ENCODE peak calls at places on chromosomes 13 and 19, in six cellular contexts. One of them, this sample, is unnamed.

GRCh38 chr13:45105895-45106294 is 14.4 kb upstream of the GTF2F2 start:
- DNase-seq in NCI-H774: no peak
- DNase-seq in T47D: no peak
- DNase-seq in activated T-helper 2 cell treated with anti-CD3 and anti-CD28 coated beads, Interferon-gamma antibody, Interleukin-2, Interleukin-4, amounts not matched to agents 10 μg/mL and 5 μg/mL and 100 μg/mL, durations not matched to agents 14 hours and 24 hours and 36 hours: no peak
- DNase-seq in HEK293T: no peak
- DNase-seq in upper lobe of right lung: no peak
- DNase-seq in this sample: no peak

GRCh38 chr13:36163809-36164308 is 32.7 kb upstream of the DCLK1 start:
- DNase-seq in NCI-H774: peak
- DNase-seq in T47D: no peak
- DNase-seq in activated T-helper 2 cell treated with anti-CD3 and anti-CD28 coated beads, Interferon-gamma antibody, Interleukin-2, Interleukin-4, amounts not matched to agents 10 μg/mL and 5 μg/mL and 100 μg/mL, durations not matched to agents 14 hours and 24 hours and 36 hours: no peak
- DNase-seq in HEK293T: peak
- DNase-seq in upper lobe of right lung: peak
- DNase-seq in this sample: no peak

GRCh38 chr13:74322562-74322961 is 188.4 kb upstream of the KLF12 start:
- DNase-seq in NCI-H774: no peak
- DNase-seq in T47D: no peak
- DNase-seq in activated T-helper 2 cell treated with anti-CD3 and anti-CD28 coated beads, Interferon-gamma antibody, Interleukin-2, Interleukin-4, amounts not matched to agents 10 μg/mL and 5 μg/mL and 100 μg/mL, durations not matched to agents 14 hours and 24 hours and 36 hours: no peak
- DNase-seq in HEK293T: no peak
- DNase-seq in upper lobe of right lung: no peak
- DNase-seq in this sample: no peak

GRCh38 chr13:97282705-97283104 is 60.6 kb downstream of the MBNL2 start:
- DNase-seq in NCI-H774: no peak
- DNase-seq in T47D: no peak
- DNase-seq in activated T-helper 2 cell treated with anti-CD3 and anti-CD28 coated beads, Interferon-gamma antibody, Interleukin-2, Interleukin-4, amounts not matched to agents 10 μg/mL and 5 μg/mL and 100 μg/mL, durations not matched to agents 14 hours and 24 hours and 36 hours: no peak
- DNase-seq in HEK293T: no peak
- DNase-seq in upper lobe of right lung: no peak
- DNase-seq in this sample: no peak

GRCh38 chr13:51731759-51732158 is 72.2 kb downstream of the DHRS12 start:
- DNase-seq in NCI-H774: no peak
- DNase-seq in T47D: no peak
- DNase-seq in activated T-helper 2 cell treated with anti-CD3 and anti-CD28 coated beads, Interferon-gamma antibody, Interleukin-2, Interleukin-4, amounts not matched to agents 10 μg/mL and 5 μg/mL and 100 μg/mL, durations not matched to agents 14 hours and 24 hours and 36 hours: no peak
- DNase-seq in HEK293T: no peak
- DNase-seq in upper lobe of right lung: no peak
- DNase-seq in this sample: no peak

GRCh38 chr19:16435238-16435911 is 36.4 kb downstream of the EPS15L1 start:
- DNase-seq in NCI-H774: no peak
- DNase-seq in T47D: no peak
- DNase-seq in activated T-helper 2 cell treated with anti-CD3 and anti-CD28 coated beads, Interferon-gamma antibody, Interleukin-2, Interleukin-4, amounts not matched to agents 10 μg/mL and 5 μg/mL and 100 μg/mL, durations not matched to agents 14 hours and 24 hours and 36 hours: no peak
- DNase-seq in HEK293T: no peak
- DNase-seq in upper lobe of right lung: no peak
- DNase-seq in this sample: no peak

GRCh38 chr19:47497073-47497766 is 13.2 kb upstream of the KPTN start:
- DNase-seq in NCI-H774: no peak
- DNase-seq in T47D: no peak
- DNase-seq in activated T-helper 2 cell treated with anti-CD3 and anti-CD28 coated beads, Interferon-gamma antibody, Interleukin-2, Interleukin-4, amounts not matched to agents 10 μg/mL and 5 μg/mL and 100 μg/mL, durations not matched to agents 14 hours and 24 hours and 36 hours: no peak
- DNase-seq in HEK293T: no peak
- DNase-seq in upper lobe of right lung: no peak
- DNase-seq in this sample: peak

GRCh38 chr13:43905435-43906031 is 25.8 kb downstream of the LACC1 start:
- DNase-seq in NCI-H774: peak
- DNase-seq in T47D: peak
- DNase-seq in activated T-helper 2 cell treated with anti-CD3 and anti-CD28 coated beads, Interferon-gamma antibody, Interleukin-2, Interleukin-4, amounts not matched to agents 10 μg/mL and 5 μg/mL and 100 μg/mL, durations not matched to agents 14 hours and 24 hours and 36 hours: no peak
- DNase-seq in HEK293T: peak
- DNase-seq in upper lobe of right lung: no peak
- DNase-seq in this sample: peak

GRCh38 chr13:82439159-82439904 is 1442.9 kb downstream of the SLITRK1 start:
- DNase-seq in NCI-H774: no peak
- DNase-seq in T47D: no peak
- DNase-seq in activated T-helper 2 cell treated with anti-CD3 and anti-CD28 coated beads, Interferon-gamma antibody, Interleukin-2, Interleukin-4, amounts not matched to agents 10 μg/mL and 5 μg/mL and 100 μg/mL, durations not matched to agents 14 hours and 24 hours and 36 hours: no peak
- DNase-seq in HEK293T: no peak
- DNase-seq in upper lobe of right lung: no peak
- DNase-seq in this sample: no peak

GRCh38 chr13:111202745-111203144 is 87.6 kb downstream of the ARHGEF7 start:
- DNase-seq in NCI-H774: peak
- DNase-seq in T47D: peak
- DNase-seq in activated T-helper 2 cell treated with anti-CD3 and anti-CD28 coated beads, Interferon-gamma antibody, Interleukin-2, Interleukin-4, amounts not matched to agents 10 μg/mL and 5 μg/mL and 100 μg/mL, durations not matched to agents 14 hours and 24 hours and 36 hours: no peak
- DNase-seq in HEK293T: peak
- DNase-seq in upper lobe of right lung: no peak
- DNase-seq in this sample: no peak

GRCh38 chr13:93029536-93029935 is 197.1 kb upstream of the GPC6 start:
- DNase-seq in NCI-H774: no peak
- DNase-seq in T47D: no peak
- DNase-seq in activated T-helper 2 cell treated with anti-CD3 and anti-CD28 coated beads, Interferon-gamma antibody, Interleukin-2, Interleukin-4, amounts not matched to agents 10 μg/mL and 5 μg/mL and 100 μg/mL, durations not matched to agents 14 hours and 24 hours and 36 hours: no peak
- DNase-seq in HEK293T: no peak
- DNase-seq in upper lobe of right lung: no peak
- DNase-seq in this sample: no peak

GRCh38 chr13:80931118-80931517 is 590.2 kb upstream of the SPRY2 start:
- DNase-seq in NCI-H774: no peak
- DNase-seq in T47D: no peak
- DNase-seq in activated T-helper 2 cell treated with anti-CD3 and anti-CD28 coated beads, Interferon-gamma antibody, Interleukin-2, Interleukin-4, amounts not matched to agents 10 μg/mL and 5 μg/mL and 100 μg/mL, durations not matched to agents 14 hours and 24 hours and 36 hours: no peak
- DNase-seq in HEK293T: no peak
- DNase-seq in upper lobe of right lung: no peak
- DNase-seq in this sample: no peak

GRCh38 chr13:97182065-97182890 is 39.9 kb upstream of the MBNL2 start:
- DNase-seq in NCI-H774: no peak
- DNase-seq in T47D: no peak
- DNase-seq in activated T-helper 2 cell treated with anti-CD3 and anti-CD28 coated beads, Interferon-gamma antibody, Interleukin-2, Interleukin-4, amounts not matched to agents 10 μg/mL and 5 μg/mL and 100 μg/mL, durations not matched to agents 14 hours and 24 hours and 36 hours: no peak
- DNase-seq in HEK293T: no peak
- DNase-seq in upper lobe of right lung: no peak
- DNase-seq in this sample: no peak

GRCh38 chr13:107203146-107203847 is 635.4 kb upstream of the ARGLU1 start:
- DNase-seq in NCI-H774: no peak
- DNase-seq in T47D: no peak
- DNase-seq in activated T-helper 2 cell treated with anti-CD3 and anti-CD28 coated beads, Interferon-gamma antibody, Interleukin-2, Interleukin-4, amounts not matched to agents 10 μg/mL and 5 μg/mL and 100 μg/mL, durations not matched to agents 14 hours and 24 hours and 36 hours: no peak
- DNase-seq in HEK293T: peak
- DNase-seq in upper lobe of right lung: no peak
- DNase-seq in this sample: no peak

GRCh38 chr13:20716951-20717350 is 13.5 kb downstream of the IL17D start:
- DNase-seq in NCI-H774: no peak
- DNase-seq in T47D: no peak
- DNase-seq in activated T-helper 2 cell treated with anti-CD3 and anti-CD28 coated beads, Interferon-gamma antibody, Interleukin-2, Interleukin-4, amounts not matched to agents 10 μg/mL and 5 μg/mL and 100 μg/mL, durations not matched to agents 14 hours and 24 hours and 36 hours: no peak
- DNase-seq in HEK293T: no peak
- DNase-seq in upper lobe of right lung: no peak
- DNase-seq in this sample: no peak

GRCh38 chr19:1851581-1852293 is 3.5 kb upstream of the REXO1 start:
- DNase-seq in NCI-H774: no peak
- DNase-seq in T47D: no peak
- DNase-seq in activated T-helper 2 cell treated with anti-CD3 and anti-CD28 coated beads, Interferon-gamma antibody, Interleukin-2, Interleukin-4, amounts not matched to agents 10 μg/mL and 5 μg/mL and 100 μg/mL, durations not matched to agents 14 hours and 24 hours and 36 hours: no peak
- DNase-seq in HEK293T: no peak
- DNase-seq in upper lobe of right lung: no peak
- DNase-seq in this sample: no peak

GRCh38 chr19:33193864-33194362 is at the start of gene LRP3:
- DNase-seq in NCI-H774: no peak
- DNase-seq in T47D: peak
- DNase-seq in activated T-helper 2 cell treated with anti-CD3 and anti-CD28 coated beads, Interferon-gamma antibody, Interleukin-2, Interleukin-4, amounts not matched to agents 10 μg/mL and 5 μg/mL and 100 μg/mL, durations not matched to agents 14 hours and 24 hours and 36 hours: no peak
- DNase-seq in HEK293T: peak
- DNase-seq in upper lobe of right lung: peak
- DNase-seq in this sample: no peak

GRCh38 chr13:47801555-47801954 is 199.5 kb downstream of the SUCLA2 start:
- DNase-seq in NCI-H774: no peak
- DNase-seq in T47D: no peak
- DNase-seq in activated T-helper 2 cell treated with anti-CD3 and anti-CD28 coated beads, Interferon-gamma antibody, Interleukin-2, Interleukin-4, amounts not matched to agents 10 μg/mL and 5 μg/mL and 100 μg/mL, durations not matched to agents 14 hours and 24 hours and 36 hours: no peak
- DNase-seq in HEK293T: no peak
- DNase-seq in upper lobe of right lung: no peak
- DNase-seq in this sample: no peak

GRCh38 chr19:46574533-46574932 is 26.6 kb upstream of the CALM3 start:
- DNase-seq in NCI-H774: no peak
- DNase-seq in T47D: no peak
- DNase-seq in activated T-helper 2 cell treated with anti-CD3 and anti-CD28 coated beads, Interferon-gamma antibody, Interleukin-2, Interleukin-4, amounts not matched to agents 10 μg/mL and 5 μg/mL and 100 μg/mL, durations not matched to agents 14 hours and 24 hours and 36 hours: peak
- DNase-seq in HEK293T: no peak
- DNase-seq in upper lobe of right lung: no peak
- DNase-seq in this sample: no peak

GRCh38 chr13:29524641-29525040 is 70.8 kb downstream of the SLC7A1 start:
- DNase-seq in NCI-H774: no peak
- DNase-seq in T47D: no peak
- DNase-seq in activated T-helper 2 cell treated with anti-CD3 and anti-CD28 coated beads, Interferon-gamma antibody, Interleukin-2, Interleukin-4, amounts not matched to agents 10 μg/mL and 5 μg/mL and 100 μg/mL, durations not matched to agents 14 hours and 24 hours and 36 hours: no peak
- DNase-seq in HEK293T: no peak
- DNase-seq in upper lobe of right lung: no peak
- DNase-seq in this sample: no peak

GRCh38 chr13:59531571-59532091 is 632.1 kb downstream of the DIAPH3 start:
- DNase-seq in NCI-H774: peak
- DNase-seq in T47D: no peak
- DNase-seq in activated T-helper 2 cell treated with anti-CD3 and anti-CD28 coated beads, Interferon-gamma antibody, Interleukin-2, Interleukin-4, amounts not matched to agents 10 μg/mL and 5 μg/mL and 100 μg/mL, durations not matched to agents 14 hours and 24 hours and 36 hours: no peak
- DNase-seq in HEK293T: peak
- DNase-seq in upper lobe of right lung: peak
- DNase-seq in this sample: no peak

GRCh38 chr13:36848228-36848982 is 29.4 kb downstream of the RFXAP start:
- DNase-seq in NCI-H774: peak
- DNase-seq in T47D: no peak
- DNase-seq in activated T-helper 2 cell treated with anti-CD3 and anti-CD28 coated beads, Interferon-gamma antibody, Interleukin-2, Interleukin-4, amounts not matched to agents 10 μg/mL and 5 μg/mL and 100 μg/mL, durations not matched to agents 14 hours and 24 hours and 36 hours: no peak
- DNase-seq in HEK293T: no peak
- DNase-seq in upper lobe of right lung: no peak
- DNase-seq in this sample: no peak

GRCh38 chr19:55212447-55212846 is 3.1 kb upstream of the PTPRH start:
- DNase-seq in NCI-H774: peak
- DNase-seq in T47D: no peak
- DNase-seq in activated T-helper 2 cell treated with anti-CD3 and anti-CD28 coated beads, Interferon-gamma antibody, Interleukin-2, Interleukin-4, amounts not matched to agents 10 μg/mL and 5 μg/mL and 100 μg/mL, durations not matched to agents 14 hours and 24 hours and 36 hours: no peak
- DNase-seq in HEK293T: no peak
- DNase-seq in upper lobe of right lung: no peak
- DNase-seq in this sample: peak

GRCh38 chr19:10260141-10260584 is 8.1 kb downstream of the MRPL4 start:
- DNase-seq in NCI-H774: no peak
- DNase-seq in T47D: no peak
- DNase-seq in activated T-helper 2 cell treated with anti-CD3 and anti-CD28 coated beads, Interferon-gamma antibody, Interleukin-2, Interleukin-4, amounts not matched to agents 10 μg/mL and 5 μg/mL and 100 μg/mL, durations not matched to agents 14 hours and 24 hours and 36 hours: no peak
- DNase-seq in HEK293T: no peak
- DNase-seq in upper lobe of right lung: peak
- DNase-seq in this sample: no peak